ENCODE peak calls at places on chromosomes 5 and 9, in four cellular contexts. K, G, T and Q are unnamed samples.

GRCh38 chr5:10691826-10692785 is 68.9 kb downstream of the DAP start:
- DNase-seq in K (no peak), G (no peak), T (no peak), Q (no peak)

GRCh38 chr5:14039576-14039975 is 95.1 kb upstream of the DNAH5 start:
- DNase-seq in K (peak), G (no peak), T (peak), Q (no peak)

GRCh38 chr9:130872912-130873503 is 23.6 kb downstream of the QRFP start:
- DNase-seq in K (no peak), G (no peak), T (no peak), Q (peak)

GRCh38 chr5:78108564-78108963 is 185.9 kb downstream of the AP3B1 start:
- DNase-seq in K (no peak), G (no peak), T (no peak), Q (no peak)

GRCh38 chr5:119289413-119289812 is 66.4 kb upstream of the TNFAIP8 start:
- DNase-seq in K (no peak), G (no peak), T (no peak), Q (no peak)

GRCh38 chr5:180605554-180606214 is 14.4 kb upstream of the SCGB3A1 start:
- DNase-seq in K (peak), G (peak), T (peak), Q (peak)

GRCh38 chr9:134957165-134957944 is 39.6 kb upstream of the FCN1 start:
- DNase-seq in K (no peak), G (peak), T (no peak), Q (peak)

GRCh38 chr5:127111112-127111511 is 37.8 kb upstream of the C5orf63 start:
- DNase-seq in K (no peak), G (no peak), T (no peak), Q (no peak)

GRCh38 chr9:117156150-117156688 is 258.6 kb downstream of the ASTN2 start:
- DNase-seq in K (no peak), G (no peak), T (no peak), Q (no peak)

GRCh38 chr5:153818626-153819025 is 220.1 kb downstream of the FAM114A2 start:
- DNase-seq in K (no peak), G (no peak), T (peak), Q (no peak)

GRCh38 chr9:93642961-93643360 is 66.6 kb downstream of the PHF2 start:
- DNase-seq in K (no peak), G (no peak), T (peak), Q (no peak)

GRCh38 chr9:91346644-91347043 is 15.1 kb downstream of the AUH start:
- DNase-seq in K (no peak), G (no peak), T (peak), Q (no peak)

GRCh38 chr9:124257865-124258764 is at the start of gene NEK6:
- DNase-seq in K (no peak), G (peak), T (no peak), Q (peak)

GRCh38 chr9:130327781-130328348 is 62.3 kb downstream of the HMCN2 start:
- DNase-seq in K (no peak), G (no peak), T (peak), Q (no peak)

GRCh38 chr9:134218230-134218629 is 53.9 kb upstream of the RNU6ATAC start:
- DNase-seq in K (no peak), G (no peak), T (no peak), Q (peak)

GRCh38 chr9:123349691-123350480 is 6.1 kb upstream of the CRB2 start:
- DNase-seq in K (peak), G (no peak), T (peak), Q (no peak)

GRCh38 chr9:84875193-84875592 is 205.7 kb downstream of the NTRK2 start:
- DNase-seq in K (no peak), G (no peak), T (no peak), Q (no peak)

GRCh38 chr9:86854898-86855523 is 92.3 kb downstream of the GAS1 start:
- DNase-seq in K (peak), G (no peak), T (peak), Q (no peak)

GRCh38 chr5:159543326-159543725 is 213.0 kb upstream of the IL12B start:
- DNase-seq in K (no peak), G (no peak), T (no peak), Q (no peak)

GRCh38 chr5:78735834-78736463 is 87.4 kb upstream of the LHFPL2 start:
- DNase-seq in K (no peak), G (no peak), T (no peak), Q (no peak)

GRCh38 chr9:120711841-120712538 is 2.3 kb downstream of the MEGF9 start:
- DNase-seq in K (peak), G (no peak), T (no peak), Q (no peak)
- H3K27ac ChIP-seq in K (peak), G (peak), T (no peak), Q (peak)

GRCh38 chr9:10858817-10859216 is 246.0 kb upstream of the PTPRD start:
- DNase-seq in K (no peak), G (no peak), T (no peak), Q (no peak)

GRCh38 chr9:10855847-10856246 is 243.0 kb upstream of the PTPRD start:
- DNase-seq in K (peak), G (no peak), T (peak), Q (no peak)
- TF ChIP-seq CTCF in K (no peak), G (no peak), T (peak), Q (no peak)

GRCh38 chr5:43182421-43182820 is 9.6 kb upstream of the NIM1K start:
- DNase-seq in K (no peak), G (no peak), T (no peak), Q (no peak)
- H3K27ac ChIP-seq in K (no peak), G (no peak), T (no peak), Q (no peak)

GRCh38 chr5:8907168-8907868 is 638.6 kb downstream of the SEMA5A start:
- DNase-seq in K (no peak), G (no peak), T (peak), Q (no peak)

GRCh38 chr5:8906303-8906967 is 639.4 kb downstream of the SEMA5A start:
- DNase-seq in K (peak), G (no peak), T (peak), Q (no peak)

GRCh38 chr5:8908055-8908683 is 637.7 kb downstream of the SEMA5A start:
- DNase-seq in K (peak), G (no peak), T (peak), Q (no peak)

GRCh38 chr5:8905021-8905420 is 640.9 kb downstream of the SEMA5A start:
- DNase-seq in K (no peak), G (no peak), T (peak), Q (no peak)
- TF ChIP-seq CTCF in K (no peak), G (no peak), T (no peak), Q (no peak)

GRCh38 chr9:96485280-96485679 is 35.3 kb downstream of the HABP4 start:
- DNase-seq in K (no peak), G (no peak), T (no peak), Q (no peak)
- H3K27ac ChIP-seq in K (no peak), G (no peak), T (no peak), Q (no peak)